ENCODE peak calls at places on chromosomes 2 and 18, in ten cellular contexts. One of them, this sample, is unnamed.

GRCh38 chr2:65045651-65046050 is 10.6 kb upstream of the CEP68 start:
- DNase-seq in A549: no peak
- DNase-seq in ascending aorta: no peak
- DNase-seq in Calu3: no peak
- DNase-seq in WERI-Rb-1: no peak
- DNase-seq in tibial artery: no peak
- DNase-seq in progenitor cell of endocrine pancreas: no peak
- DNase-seq in GM06990: no peak
- DNase-seq in nephron progenitor cell: peak; percentile 7
- DNase-seq in GM20000: no peak
- DNase-seq in this sample: no peak

GRCh38 chr2:202486351-202486750 is 110.2 kb downstream of the BMPR2 start:
- DNase-seq in A549: no peak
- DNase-seq in ascending aorta: no peak
- DNase-seq in Calu3: no peak
- DNase-seq in WERI-Rb-1: no peak
- DNase-seq in tibial artery: no peak
- DNase-seq in progenitor cell of endocrine pancreas: no peak
- DNase-seq in GM06990: no peak
- DNase-seq in nephron progenitor cell: no peak
- DNase-seq in GM20000: no peak
- DNase-seq in this sample: no peak

GRCh38 chr2:28754321-28754720 is 2.7 kb downstream of the PPP1CB start:
- DNase-seq in A549: no peak
- DNase-seq in ascending aorta: no peak
- DNase-seq in Calu3: no peak
- DNase-seq in WERI-Rb-1: no peak
- DNase-seq in tibial artery: no peak
- DNase-seq in progenitor cell of endocrine pancreas: no peak
- DNase-seq in GM06990: no peak
- DNase-seq in nephron progenitor cell: no peak
- DNase-seq in GM20000: no peak
- DNase-seq in this sample: no peak

GRCh38 chr2:203992496-203992895 is 55.9 kb downstream of the ICOS start:
- DNase-seq in A549: no peak
- DNase-seq in ascending aorta: no peak
- DNase-seq in Calu3: no peak
- DNase-seq in WERI-Rb-1: no peak
- DNase-seq in tibial artery: no peak
- DNase-seq in progenitor cell of endocrine pancreas: no peak
- DNase-seq in GM06990: no peak
- DNase-seq in nephron progenitor cell: no peak
- DNase-seq in GM20000: no peak
- DNase-seq in this sample: no peak

GRCh38 chr2:200756618-200757321 is 54.9 kb upstream of the BZW1 start:
- DNase-seq in A549: peak; percentile 77
- DNase-seq in ascending aorta: no peak
- DNase-seq in Calu3: peak; percentile 56
- DNase-seq in WERI-Rb-1: no peak
- DNase-seq in tibial artery: no peak
- DNase-seq in progenitor cell of endocrine pancreas: no peak
- DNase-seq in GM06990: no peak
- DNase-seq in nephron progenitor cell: no peak
- DNase-seq in GM20000: no peak
- DNase-seq in this sample: no peak

GRCh38 chr2:227782804-227783203 is 30.8 kb upstream of the CCL20 start:
- DNase-seq in A549: no peak
- DNase-seq in ascending aorta: no peak
- DNase-seq in Calu3: no peak
- DNase-seq in WERI-Rb-1: no peak
- DNase-seq in tibial artery: no peak
- DNase-seq in progenitor cell of endocrine pancreas: no peak
- DNase-seq in GM06990: no peak
- DNase-seq in nephron progenitor cell: no peak
- DNase-seq in GM20000: no peak
- DNase-seq in this sample: no peak

GRCh38 chr2:97935719-97936161 is 60.0 kb downstream of the TMEM131 start:
- DNase-seq in A549: no peak
- DNase-seq in ascending aorta: no peak
- DNase-seq in Calu3: no peak
- DNase-seq in WERI-Rb-1: no peak
- DNase-seq in tibial artery: no peak
- DNase-seq in progenitor cell of endocrine pancreas: no peak
- DNase-seq in GM06990: no peak
- DNase-seq in nephron progenitor cell: peak; percentile 9
- DNase-seq in GM20000: no peak
- DNase-seq in this sample: peak; percentile 61

GRCh38 chr2:189803431-189803830 is 19.2 kb downstream of the PMS1 start:
- DNase-seq in A549: no peak
- DNase-seq in ascending aorta: no peak
- DNase-seq in Calu3: no peak
- DNase-seq in WERI-Rb-1: no peak
- DNase-seq in tibial artery: no peak
- DNase-seq in progenitor cell of endocrine pancreas: no peak
- DNase-seq in GM06990: no peak
- DNase-seq in nephron progenitor cell: no peak
- DNase-seq in GM20000: no peak
- DNase-seq in this sample: no peak

GRCh38 chr2:132392211-132392610 is 24.4 kb upstream of the GPR39 start:
- DNase-seq in A549: no peak
- DNase-seq in ascending aorta: no peak
- DNase-seq in Calu3: no peak
- DNase-seq in WERI-Rb-1: no peak
- DNase-seq in tibial artery: no peak
- DNase-seq in progenitor cell of endocrine pancreas: no peak
- DNase-seq in GM06990: no peak
- DNase-seq in nephron progenitor cell: peak; percentile 4
- DNase-seq in GM20000: no peak
- DNase-seq in this sample: no peak

GRCh38 chr2:43488737-43489136 is 107.1 kb downstream of the THADA start:
- DNase-seq in A549: no peak
- DNase-seq in ascending aorta: no peak
- DNase-seq in Calu3: no peak
- DNase-seq in WERI-Rb-1: no peak
- DNase-seq in tibial artery: no peak
- DNase-seq in progenitor cell of endocrine pancreas: no peak
- DNase-seq in GM06990: no peak
- DNase-seq in nephron progenitor cell: no peak
- DNase-seq in GM20000: no peak
- DNase-seq in this sample: no peak

GRCh38 chr2:205796914-205797313 is 114.6 kb downstream of the NRP2 start:
- DNase-seq in A549: no peak
- DNase-seq in ascending aorta: no peak
- DNase-seq in Calu3: no peak
- DNase-seq in WERI-Rb-1: no peak
- DNase-seq in tibial artery: no peak
- DNase-seq in progenitor cell of endocrine pancreas: no peak
- DNase-seq in GM06990: no peak
- DNase-seq in nephron progenitor cell: no peak
- DNase-seq in GM20000: no peak
- DNase-seq in this sample: no peak

GRCh38 chr2:64606495-64607363 is 47.0 kb downstream of the SERTAD2 start:
- DNase-seq in A549: no peak
- DNase-seq in ascending aorta: peak; percentile 90
- DNase-seq in Calu3: peak; percentile 87
- DNase-seq in WERI-Rb-1: peak; percentile 81
- DNase-seq in tibial artery: peak; percentile 92
- DNase-seq in progenitor cell of endocrine pancreas: no peak
- DNase-seq in GM06990: peak; percentile 88
- DNase-seq in nephron progenitor cell: no peak
- DNase-seq in GM20000: peak; percentile 95
- DNase-seq in this sample: no peak

GRCh38 chr18:63237486-63237885 is 82.1 kb downstream of the BCL2 start:
- DNase-seq in A549: no peak
- DNase-seq in ascending aorta: no peak
- DNase-seq in Calu3: no peak
- DNase-seq in WERI-Rb-1: no peak
- DNase-seq in tibial artery: no peak
- DNase-seq in progenitor cell of endocrine pancreas: no peak
- DNase-seq in GM06990: no peak
- DNase-seq in nephron progenitor cell: no peak
- DNase-seq in GM20000: no peak
- DNase-seq in this sample: no peak

GRCh38 chr2:46098606-46099005 is 198.6 kb upstream of the EPAS1 start:
- DNase-seq in A549: peak; percentile 34
- DNase-seq in ascending aorta: no peak
- DNase-seq in Calu3: no peak
- DNase-seq in WERI-Rb-1: no peak
- DNase-seq in tibial artery: no peak
- DNase-seq in progenitor cell of endocrine pancreas: no peak
- DNase-seq in GM06990: no peak
- DNase-seq in nephron progenitor cell: no peak
- DNase-seq in GM20000: no peak
- DNase-seq in this sample: peak; percentile 59

GRCh38 chr18:42961298-42961697 is 154.2 kb downstream of the RIT2 start:
- DNase-seq in A549: no peak
- DNase-seq in ascending aorta: no peak
- DNase-seq in Calu3: no peak
- DNase-seq in WERI-Rb-1: no peak
- DNase-seq in tibial artery: no peak
- DNase-seq in progenitor cell of endocrine pancreas: no peak
- DNase-seq in GM06990: no peak
- DNase-seq in nephron progenitor cell: no peak
- DNase-seq in GM20000: no peak
- DNase-seq in this sample: no peak
- TF ChIP-seq CTCF in A549: no peak
- TF ChIP-seq CTCF in ascending aorta: no peak
- TF ChIP-seq CTCF in Calu3: no peak
- TF ChIP-seq CTCF in WERI-Rb-1: no peak
- TF ChIP-seq CTCF in tibial artery: no peak
- TF ChIP-seq CTCF in progenitor cell of endocrine pancreas: no peak
- TF ChIP-seq CTCF in GM06990: no peak
- TF ChIP-seq CTCF in nephron progenitor cell: no peak
- TF ChIP-seq CTCF in GM20000: no peak
- TF ChIP-seq CTCF in this sample: no peak

GRCh38 chr2:241458687-241459086 is 49.7 kb downstream of the STK25 start:
- DNase-seq in A549: no peak
- DNase-seq in ascending aorta: no peak
- DNase-seq in Calu3: peak; percentile 12
- DNase-seq in WERI-Rb-1: no peak
- DNase-seq in tibial artery: no peak
- DNase-seq in progenitor cell of endocrine pancreas: no peak
- DNase-seq in GM06990: no peak
- DNase-seq in nephron progenitor cell: no peak
- DNase-seq in GM20000: no peak
- DNase-seq in this sample: no peak
- TF ChIP-seq CTCF in A549: no peak
- TF ChIP-seq CTCF in ascending aorta: no peak
- TF ChIP-seq CTCF in Calu3: no peak
- TF ChIP-seq CTCF in WERI-Rb-1: no peak
- TF ChIP-seq CTCF in tibial artery: no peak
- TF ChIP-seq CTCF in progenitor cell of endocrine pancreas: no peak
- TF ChIP-seq CTCF in GM06990: no peak
- TF ChIP-seq CTCF in nephron progenitor cell: no peak
- TF ChIP-seq CTCF in GM20000: no peak
- TF ChIP-seq CTCF in this sample: no peak

GRCh38 chr2:95053543-95053942 is 28.0 kb downstream of the MAL start:
- DNase-seq in A549: no peak
- DNase-seq in ascending aorta: no peak
- DNase-seq in Calu3: no peak
- DNase-seq in WERI-Rb-1: no peak
- DNase-seq in tibial artery: no peak
- DNase-seq in progenitor cell of endocrine pancreas: no peak
- DNase-seq in GM06990: no peak
- DNase-seq in nephron progenitor cell: peak; percentile 36
- DNase-seq in GM20000: no peak
- DNase-seq in this sample: no peak
- TF ChIP-seq CTCF in A549: no peak
- TF ChIP-seq CTCF in ascending aorta: no peak
- TF ChIP-seq CTCF in Calu3: no peak
- TF ChIP-seq CTCF in WERI-Rb-1: peak; percentile 44
- TF ChIP-seq CTCF in tibial artery: no peak
- TF ChIP-seq CTCF in progenitor cell of endocrine pancreas: peak; percentile 57
- TF ChIP-seq CTCF in GM06990: peak; percentile 27
- TF ChIP-seq CTCF in nephron progenitor cell: peak; percentile 29
- TF ChIP-seq CTCF in GM20000: no peak
- TF ChIP-seq CTCF in this sample: no peak

GRCh38 chr18:9831723-9832199 is 54.0 kb upstream of the TXNDC2 start:
- DNase-seq in A549: no peak
- DNase-seq in ascending aorta: no peak
- DNase-seq in Calu3: no peak
- DNase-seq in WERI-Rb-1: no peak
- DNase-seq in tibial artery: no peak
- DNase-seq in progenitor cell of endocrine pancreas: no peak
- DNase-seq in GM06990: no peak
- DNase-seq in nephron progenitor cell: no peak
- DNase-seq in GM20000: no peak
- DNase-seq in this sample: no peak

GRCh38 chr18:9832871-9833270 is 52.9 kb upstream of the TXNDC2 start:
- DNase-seq in A549: no peak
- DNase-seq in ascending aorta: no peak
- DNase-seq in Calu3: no peak
- DNase-seq in WERI-Rb-1: no peak
- DNase-seq in tibial artery: no peak
- DNase-seq in progenitor cell of endocrine pancreas: no peak
- DNase-seq in GM06990: no peak
- DNase-seq in nephron progenitor cell: no peak
- DNase-seq in GM20000: no peak
- DNase-seq in this sample: no peak

GRCh38 chr18:9828794-9829712 is 56.7 kb upstream of the TXNDC2 start:
- DNase-seq in A549: no peak
- DNase-seq in ascending aorta: no peak
- DNase-seq in Calu3: no peak
- DNase-seq in WERI-Rb-1: no peak
- DNase-seq in tibial artery: no peak
- DNase-seq in progenitor cell of endocrine pancreas: no peak
- DNase-seq in GM06990: no peak
- DNase-seq in nephron progenitor cell: no peak
- DNase-seq in GM20000: no peak
- DNase-seq in this sample: no peak

GRCh38 chr18:9827856-9828793 is 57.6 kb upstream of the TXNDC2 start:
- DNase-seq in A549: peak; percentile 86
- DNase-seq in ascending aorta: no peak
- DNase-seq in Calu3: peak; percentile 70
- DNase-seq in WERI-Rb-1: no peak
- DNase-seq in tibial artery: no peak
- DNase-seq in progenitor cell of endocrine pancreas: no peak
- DNase-seq in GM06990: no peak
- DNase-seq in nephron progenitor cell: no peak
- DNase-seq in GM20000: no peak
- DNase-seq in this sample: peak; percentile 93

DNA sequence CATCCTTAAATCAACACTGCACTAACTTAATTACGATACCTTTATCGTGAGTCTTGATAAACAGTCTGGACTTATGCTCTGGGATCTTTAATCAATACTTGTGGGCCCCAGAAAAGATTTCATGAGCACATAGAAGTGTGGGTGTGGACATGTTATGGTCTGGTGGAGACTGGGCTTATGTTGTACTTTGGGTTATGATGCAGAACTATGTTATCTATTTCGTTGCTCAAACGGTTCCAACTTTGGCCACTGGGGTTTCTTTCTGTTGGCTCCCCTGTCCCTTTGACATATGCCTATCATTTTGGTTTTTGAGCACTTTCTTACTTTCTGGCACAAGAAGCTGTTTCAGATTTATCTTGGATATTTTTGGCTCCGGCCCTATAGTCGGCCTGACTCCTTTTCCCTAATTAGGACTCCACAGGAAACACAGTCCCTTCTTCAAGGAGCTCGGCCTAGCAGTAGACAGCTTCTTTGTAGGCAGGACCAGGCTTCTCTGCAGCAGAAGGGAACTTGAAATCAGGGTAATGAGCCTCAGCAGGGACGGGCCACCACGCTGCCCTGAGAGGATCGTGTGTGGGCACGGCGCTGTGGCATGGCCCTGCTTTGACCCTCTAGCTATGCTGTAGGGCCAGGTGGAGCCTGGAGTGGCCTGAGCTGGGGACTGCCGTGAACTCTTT is 54.6 kb upstream of the TXNDC2 start:
- DNase-seq in A549: no peak
- DNase-seq in ascending aorta: no peak
- DNase-seq in Calu3: no peak
- DNase-seq in WERI-Rb-1: no peak
- DNase-seq in tibial artery: no peak
- DNase-seq in progenitor cell of endocrine pancreas: no peak
- DNase-seq in GM06990: no peak
- DNase-seq in nephron progenitor cell: no peak
- DNase-seq in GM20000: no peak
- DNase-seq in this sample: no peak
- TF ChIP-seq CTCF in A549: no peak
- TF ChIP-seq CTCF in ascending aorta: peak; percentile 25
- TF ChIP-seq CTCF in Calu3: no peak
- TF ChIP-seq CTCF in WERI-Rb-1: no peak
- TF ChIP-seq CTCF in tibial artery: peak; percentile 45
- TF ChIP-seq CTCF in progenitor cell of endocrine pancreas: peak; percentile 30
- TF ChIP-seq CTCF in GM06990: no peak
- TF ChIP-seq CTCF in nephron progenitor cell: no peak
- TF ChIP-seq CTCF in GM20000: no peak
- TF ChIP-seq CTCF in this sample: peak; percentile 10

This sample was measured in AG09319.